ENCODE peak calls at places on chromosomes 16 and 17, in seven cellular contexts. Y is Calu3, D is kidney epithelial cell, I is MCF 10A, R is GM13976, B is prostate gland, E is esophagus muscularis mucosa. F is an unnamed sample.
A peak's percentile ranks its signal among the peaks of the same experiment; 100 is the strongest.

GRCh38 chr16:72878301-72879269 is 169.3 kb downstream of the ZFHX3 start:
- DNase-seq in Y (no peak), D (no peak), I (peak; percentile 59), R (no peak), B (no peak), E (no peak), F (no peak)

GRCh38 chr17:8108972-8109668 is 9.2 kb downstream of the ALOXE3 start:
- DNase-seq in Y (no peak), D (no peak), I (no peak), R (no peak), B (no peak), E (no peak), F (no peak)

GRCh38 chr17:37360632-37361031 is 15.2 kb upstream of the C17orf78 start:
- DNase-seq in Y (peak; percentile 37), D (no peak), I (peak; percentile 81), R (no peak), B (no peak), E (no peak), F (no peak)

GRCh38 chr17:59771093-59771492 is 63.6 kb downstream of the VMP1 start:
- DNase-seq in Y (no peak), D (no peak), I (no peak), R (no peak), B (no peak), E (no peak), F (no peak)

GRCh38 chr16:11547517-11547916 is 39.2 kb downstream of the LITAF start:
- DNase-seq in Y (no peak), D (no peak), I (no peak), R (no peak), B (no peak), E (no peak), F (no peak)

GRCh38 chr17:75344664-75345063 is 55.4 kb upstream of the SLC25A19 start:
- DNase-seq in Y (no peak), D (no peak), I (no peak), R (no peak), B (no peak), E (no peak), F (no peak)

GRCh38 chr17:40901981-40902862 is 17.2 kb upstream of the KRT20 start:
- DNase-seq in Y (peak; percentile 91), D (peak; percentile 61), I (peak; percentile 75), R (no peak), B (peak; percentile 74), E (no peak), F (no peak)

GRCh38 chr16:57475711-57476339 is 10.5 kb downstream of the DOK4 start:
- DNase-seq in Y (peak; percentile 43), D (no peak), I (no peak), R (peak; percentile 88), B (no peak), E (no peak), F (no peak)

GRCh38 chr17:78976907-78977680 is 2.6 kb downstream of the LGALS3BP start:
- DNase-seq in Y (no peak), D (no peak), I (no peak), R (no peak), B (no peak), E (no peak), F (no peak)

GRCh38 chr17:5043524-5043923 is 8.3 kb upstream of the SLC52A1 start:
- DNase-seq in Y (no peak), D (no peak), I (no peak), R (no peak), B (no peak), E (no peak), F (no peak)

GRCh38 chr17:8940866-8941471 is 24.5 kb downstream of the PIK3R5 start:
- DNase-seq in Y (no peak), D (no peak), I (no peak), R (no peak), B (no peak), E (no peak), F (no peak)

GRCh38 chr17:73968680-73969079 is 234.8 kb upstream of the RPL38 start:
- DNase-seq in Y (no peak), D (no peak), I (no peak), R (no peak), B (no peak), E (no peak), F (no peak)

GRCh38 chr17:34499576-34499975 is 79.8 kb upstream of the TMEM132E start:
- DNase-seq in Y (peak; percentile 17), D (peak; percentile 12), I (no peak), R (peak; percentile 35), B (no peak), E (no peak), F (no peak)

GRCh38 chr16:76518791-76519190 is 241.6 kb downstream of the CNTNAP4 start:
- DNase-seq in Y (no peak), D (no peak), I (no peak), R (no peak), B (no peak), E (no peak), F (no peak)

GRCh38 chr16:75420987-75421819 is 12.1 kb downstream of the CFDP1 start:
- DNase-seq in Y (peak; percentile 62), D (no peak), I (peak; percentile 55), R (no peak), B (peak; percentile 35), E (peak; percentile 93), F (no peak)

GRCh38 chr16:10983175-10983558 is 38.8 kb downstream of the CLEC16A start:
- DNase-seq in Y (peak; percentile 60), D (no peak), I (peak; percentile 17), R (no peak), B (no peak), E (no peak), F (no peak)

GRCh38 chr16:87816507-87817100 is 50.8 kb upstream of the KLHDC4 start:
- DNase-seq in Y (no peak), D (no peak), I (no peak), R (no peak), B (no peak), E (no peak), F (no peak)

GRCh38 chr16:68756250-68757051 is 19.4 kb downstream of the CDH1 start:
- DNase-seq in Y (peak; percentile 95), D (peak; percentile 75), I (peak; percentile 97), R (peak; percentile 77), B (peak; percentile 69), E (no peak), F (no peak)

GRCh38 chr16:16830973-16831372 is 452.0 kb downstream of the NPIPA7 start:
- DNase-seq in Y (no peak), D (no peak), I (no peak), R (no peak), B (no peak), E (no peak), F (no peak)

GRCh38 chr17:83201206-83202001 is 122.0 kb downstream of the METRNL start:
- DNase-seq in Y (no peak), D (no peak), I (no peak), R (no peak), B (peak; percentile 2), E (no peak), F (no peak)

GRCh38 chr17:56141046-56141839 is 12.0 kb upstream of the ANKFN1 start:
- DNase-seq in Y (no peak), D (no peak), I (no peak), R (no peak), B (no peak), E (no peak), F (no peak)

GRCh38 chr17:47180337-47180736 is 8.8 kb downstream of the CDC27 start:
- DNase-seq in Y (no peak), D (no peak), I (no peak), R (no peak), B (no peak), E (no peak), F (no peak)

GRCh38 chr17:75326587-75326955 is 37.3 kb upstream of the SLC25A19 start:
- DNase-seq in Y (no peak), D (no peak), I (no peak), R (no peak), B (no peak), E (no peak), F (no peak)

GRCh38 chr17:81129711-81130367 is 35.5 kb upstream of the PVALEF start:
- DNase-seq in Y (no peak), D (no peak), I (no peak), R (no peak), B (no peak), E (no peak), F (no peak)

GRCh38 chr17:81128338-81128737 is 37.0 kb upstream of the PVALEF start:
- DNase-seq in Y (no peak), D (no peak), I (no peak), R (no peak), B (no peak), E (no peak), F (no peak)

GRCh38 chr17:81130385-81131288 is 34.7 kb upstream of the PVALEF start:
- DNase-seq in Y (no peak), D (no peak), I (no peak), R (no peak), B (no peak), E (no peak), F (no peak)

GRCh38 chr17:81128774-81129173 is 36.5 kb upstream of the PVALEF start:
- DNase-seq in Y (no peak), D (no peak), I (no peak), R (no peak), B (no peak), E (no peak), F (no peak)

GRCh38 chr17:81129289-81129688 is 36.0 kb upstream of the PVALEF start:
- DNase-seq in Y (no peak), D (no peak), I (no peak), R (no peak), B (no peak), E (no peak), F (no peak)
- TF ChIP-seq CTCF in Y (no peak), D (peak; percentile 21), I (peak; percentile 14), R (no peak), B (no peak), E (no peak), F (no peak)

GRCh38 chr16:53007095-53007494 is 45.6 kb downstream of the CHD9NB start:
- DNase-seq in Y (no peak), D (no peak), I (no peak), R (no peak), B (no peak), E (no peak), F (no peak)
- TF ChIP-seq CTCF in Y (no peak), D (no peak), I (no peak), R (no peak), B (no peak), E (no peak), F (no peak)

GRCh38 chr16:49464877-49465504 is 91.4 kb downstream of the C16orf78 start:
- DNase-seq in Y (no peak), D (no peak), I (no peak), R (peak; percentile 65), B (no peak), E (peak; percentile 83), F (no peak)
- TF ChIP-seq CTCF in Y (no peak), D (peak; percentile 30), I (peak; percentile 10), R (no peak), B (no peak), E (no peak), F (no peak)

DNA sequence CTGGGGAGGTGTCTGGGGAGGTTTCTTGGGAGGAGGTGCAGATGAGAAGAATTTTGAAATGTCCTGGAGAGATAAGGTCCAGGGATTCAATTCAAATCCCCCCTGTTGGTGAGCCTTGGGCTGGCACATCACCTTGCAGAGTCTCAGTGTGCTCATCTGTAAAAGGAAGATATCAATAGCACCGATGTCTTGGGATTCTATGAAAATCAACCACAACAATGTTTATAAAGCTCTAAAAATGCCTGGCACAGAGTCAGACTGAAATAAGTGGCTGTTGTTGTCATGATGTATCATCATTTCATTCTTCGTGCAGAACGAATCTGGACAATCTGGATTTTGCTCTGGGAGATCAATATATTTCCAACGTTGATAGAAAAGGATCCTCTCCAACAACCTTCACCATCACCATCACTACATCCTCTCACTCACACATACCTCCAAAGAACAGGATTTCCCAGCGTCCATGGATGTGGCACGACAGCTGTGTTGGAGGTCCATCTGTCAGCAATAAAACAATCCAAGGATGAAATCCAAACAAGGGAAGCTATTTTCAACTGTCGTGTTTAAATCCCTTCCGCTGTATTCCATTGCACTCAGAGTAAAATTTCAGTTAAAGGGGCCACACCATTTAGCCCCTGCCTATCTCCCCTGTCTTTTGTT is 393.6 kb upstream of the DYNLRB2 start:
- DNase-seq in Y (no peak), D (no peak), I (no peak), R (no peak), B (no peak), E (no peak), F (no peak)
- TF ChIP-seq CTCF in Y (no peak), D (no peak), I (no peak), R (no peak), B (no peak), E (no peak), F (no peak)

F was measured in AG09319.